ENCODE peak calls at places on chromosome 2, in ten cellular contexts. One of them, this sample, is unnamed.

GRCh38 chr2:30731706-30732105 is 75.5 kb downstream of the CAPN13 start:
- DNase-seq in progenitor cell of endocrine pancreas: no peak
- DNase-seq in uterus: no peak
- DNase-seq in fibroblast of lung: no peak
- DNase-seq in cardiac muscle cell: no peak
- DNase-seq in mucosa of descending colon: no peak
- DNase-seq in endothelial cell: no peak
- DNase-seq in astrocyte of the spinal cord: no peak
- DNase-seq in heart right ventricle: no peak
- DNase-seq in GM12864: no peak
- DNase-seq in this sample: no peak

GRCh38 chr2:227853765-227854271 is 17.6 kb upstream of the DAW1 start:
- DNase-seq in endothelial cell: no peak
- DNase-seq in astrocyte of the spinal cord: peak
- DNase-seq in GM12864: no peak
- DNase-seq in cardiac muscle cell: no peak
- DNase-seq in mucosa of descending colon: no peak
- DNase-seq in uterus: no peak
- DNase-seq in fibroblast of lung: no peak
- DNase-seq in heart right ventricle: no peak
- DNase-seq in progenitor cell of endocrine pancreas: no peak
- DNase-seq in this sample: no peak

GRCh38 chr2:165576409-165576808 is 106.9 kb downstream of the CSRNP3 start:
- DNase-seq in uterus: no peak
- DNase-seq in endothelial cell: no peak
- DNase-seq in astrocyte of the spinal cord: no peak
- DNase-seq in mucosa of descending colon: no peak
- DNase-seq in heart right ventricle: no peak
- DNase-seq in progenitor cell of endocrine pancreas: no peak
- DNase-seq in cardiac muscle cell: no peak
- DNase-seq in fibroblast of lung: no peak
- DNase-seq in GM12864: no peak
- DNase-seq in this sample: no peak

GRCh38 chr2:156065912-156066311 is 266.6 kb downstream of the NR4A2 start:
- DNase-seq in GM12864: no peak
- DNase-seq in astrocyte of the spinal cord: no peak
- DNase-seq in mucosa of descending colon: peak
- DNase-seq in progenitor cell of endocrine pancreas: no peak
- DNase-seq in heart right ventricle: no peak
- DNase-seq in uterus: no peak
- DNase-seq in fibroblast of lung: no peak
- DNase-seq in cardiac muscle cell: no peak
- DNase-seq in endothelial cell: no peak
- DNase-seq in this sample: no peak

GRCh38 chr2:161384864-161385263 is 31.2 kb upstream of the TBR1 start:
- DNase-seq in heart right ventricle: no peak
- DNase-seq in astrocyte of the spinal cord: no peak
- DNase-seq in fibroblast of lung: no peak
- DNase-seq in endothelial cell: no peak
- DNase-seq in progenitor cell of endocrine pancreas: no peak
- DNase-seq in uterus: no peak
- DNase-seq in GM12864: peak
- DNase-seq in mucosa of descending colon: no peak
- DNase-seq in cardiac muscle cell: no peak
- DNase-seq in this sample: no peak

GRCh38 chr2:142992843-142993242 is 115.4 kb downstream of the KYNU start:
- DNase-seq in GM12864: no peak
- DNase-seq in astrocyte of the spinal cord: no peak
- DNase-seq in uterus: no peak
- DNase-seq in progenitor cell of endocrine pancreas: no peak
- DNase-seq in heart right ventricle: no peak
- DNase-seq in fibroblast of lung: no peak
- DNase-seq in cardiac muscle cell: no peak
- DNase-seq in mucosa of descending colon: no peak
- DNase-seq in endothelial cell: no peak
- DNase-seq in this sample: no peak

GRCh38 chr2:210399440-210400041 is 77.0 kb downstream of the LANCL1 start:
- DNase-seq in endothelial cell: no peak
- DNase-seq in fibroblast of lung: peak
- DNase-seq in progenitor cell of endocrine pancreas: no peak
- DNase-seq in uterus: no peak
- DNase-seq in GM12864: no peak
- DNase-seq in cardiac muscle cell: peak
- DNase-seq in astrocyte of the spinal cord: peak
- DNase-seq in mucosa of descending colon: no peak
- DNase-seq in heart right ventricle: no peak
- DNase-seq in this sample: peak

GRCh38 chr2:140804682-140805235 is 1326.1 kb downstream of the LRP1B start:
- DNase-seq in progenitor cell of endocrine pancreas: no peak
- DNase-seq in mucosa of descending colon: no peak
- DNase-seq in GM12864: no peak
- DNase-seq in endothelial cell: no peak
- DNase-seq in astrocyte of the spinal cord: no peak
- DNase-seq in cardiac muscle cell: no peak
- DNase-seq in fibroblast of lung: no peak
- DNase-seq in heart right ventricle: no peak
- DNase-seq in uterus: no peak
- DNase-seq in this sample: no peak

GRCh38 chr2:2014251-2014761 is 270.0 kb upstream of the PXDN start:
- DNase-seq in heart right ventricle: peak
- DNase-seq in mucosa of descending colon: no peak
- DNase-seq in astrocyte of the spinal cord: peak
- DNase-seq in uterus: no peak
- DNase-seq in GM12864: no peak
- DNase-seq in fibroblast of lung: no peak
- DNase-seq in cardiac muscle cell: no peak
- DNase-seq in endothelial cell: no peak
- DNase-seq in progenitor cell of endocrine pancreas: no peak
- DNase-seq in this sample: no peak

GRCh38 chr2:49714433-49714832 is 560.1 kb upstream of the FSHR start:
- DNase-seq in progenitor cell of endocrine pancreas: no peak
- DNase-seq in astrocyte of the spinal cord: no peak
- DNase-seq in mucosa of descending colon: no peak
- DNase-seq in fibroblast of lung: no peak
- DNase-seq in heart right ventricle: no peak
- DNase-seq in endothelial cell: no peak
- DNase-seq in GM12864: no peak
- DNase-seq in cardiac muscle cell: no peak
- DNase-seq in uterus: no peak
- DNase-seq in this sample: no peak

GRCh38 chr2:225022188-225022587 is 20.1 kb downstream of the DOCK10 start:
- DNase-seq in heart right ventricle: no peak
- DNase-seq in endothelial cell: no peak
- DNase-seq in progenitor cell of endocrine pancreas: no peak
- DNase-seq in mucosa of descending colon: peak
- DNase-seq in cardiac muscle cell: no peak
- DNase-seq in astrocyte of the spinal cord: no peak
- DNase-seq in GM12864: no peak
- DNase-seq in fibroblast of lung: no peak
- DNase-seq in uterus: no peak
- DNase-seq in this sample: no peak

GRCh38 chr2:37201766-37202165 is 5.5 kb downstream of the CEBPZOS start:
- DNase-seq in progenitor cell of endocrine pancreas: no peak
- DNase-seq in fibroblast of lung: no peak
- DNase-seq in astrocyte of the spinal cord: peak
- DNase-seq in endothelial cell: no peak
- DNase-seq in mucosa of descending colon: no peak
- DNase-seq in cardiac muscle cell: no peak
- DNase-seq in uterus: no peak
- DNase-seq in GM12864: no peak
- DNase-seq in heart right ventricle: no peak
- DNase-seq in this sample: no peak

GRCh38 chr2:57080035-57080434 is 896.2 kb downstream of the CCDC85A start:
- DNase-seq in GM12864: no peak
- DNase-seq in uterus: no peak
- DNase-seq in heart right ventricle: no peak
- DNase-seq in progenitor cell of endocrine pancreas: no peak
- DNase-seq in fibroblast of lung: peak
- DNase-seq in mucosa of descending colon: no peak
- DNase-seq in cardiac muscle cell: no peak
- DNase-seq in endothelial cell: no peak
- DNase-seq in astrocyte of the spinal cord: no peak
- DNase-seq in this sample: no peak

GRCh38 chr2:136389809-136390208 is 271.9 kb upstream of the CXCR4 start:
- DNase-seq in mucosa of descending colon: no peak
- DNase-seq in uterus: no peak
- DNase-seq in GM12864: no peak
- DNase-seq in cardiac muscle cell: no peak
- DNase-seq in astrocyte of the spinal cord: no peak
- DNase-seq in heart right ventricle: no peak
- DNase-seq in endothelial cell: no peak
- DNase-seq in progenitor cell of endocrine pancreas: no peak
- DNase-seq in fibroblast of lung: no peak
- DNase-seq in this sample: peak

GRCh38 chr2:177245010-177245422 is 19.5 kb downstream of the NFE2L2 start:
- DNase-seq in astrocyte of the spinal cord: peak
- DNase-seq in fibroblast of lung: peak
- DNase-seq in progenitor cell of endocrine pancreas: no peak
- DNase-seq in uterus: no peak
- DNase-seq in GM12864: no peak
- DNase-seq in mucosa of descending colon: no peak
- DNase-seq in heart right ventricle: no peak
- DNase-seq in endothelial cell: no peak
- DNase-seq in cardiac muscle cell: no peak
- DNase-seq in this sample: no peak

GRCh38 chr2:12177052-12177994 is 430.9 kb downstream of the LPIN1 start:
- DNase-seq in cardiac muscle cell: no peak
- DNase-seq in GM12864: peak
- DNase-seq in fibroblast of lung: peak
- DNase-seq in uterus: peak
- DNase-seq in mucosa of descending colon: peak
- DNase-seq in endothelial cell: no peak
- DNase-seq in heart right ventricle: peak
- DNase-seq in astrocyte of the spinal cord: peak
- DNase-seq in progenitor cell of endocrine pancreas: no peak
- DNase-seq in this sample: peak

GRCh38 chr2:46435796-46436360 is 43.5 kb upstream of the TMEM247 start:
- DNase-seq in mucosa of descending colon: no peak
- DNase-seq in endothelial cell: no peak
- DNase-seq in uterus: no peak
- DNase-seq in fibroblast of lung: peak
- DNase-seq in astrocyte of the spinal cord: no peak
- DNase-seq in cardiac muscle cell: no peak
- DNase-seq in GM12864: no peak
- DNase-seq in progenitor cell of endocrine pancreas: no peak
- DNase-seq in heart right ventricle: no peak
- DNase-seq in this sample: no peak

GRCh38 chr2:238685713-238686112 is 162.2 kb upstream of the TWIST2 start:
- DNase-seq in mucosa of descending colon: no peak
- DNase-seq in fibroblast of lung: no peak
- DNase-seq in astrocyte of the spinal cord: no peak
- DNase-seq in cardiac muscle cell: no peak
- DNase-seq in endothelial cell: no peak
- DNase-seq in progenitor cell of endocrine pancreas: no peak
- DNase-seq in heart right ventricle: no peak
- DNase-seq in uterus: no peak
- DNase-seq in GM12864: no peak
- DNase-seq in this sample: no peak
- TF ChIP-seq CTCF in mucosa of descending colon: no peak
- TF ChIP-seq CTCF in fibroblast of lung: no peak
- TF ChIP-seq CTCF in astrocyte of the spinal cord: no peak
- TF ChIP-seq CTCF in cardiac muscle cell: no peak
- TF ChIP-seq CTCF in endothelial cell: no peak
- TF ChIP-seq CTCF in progenitor cell of endocrine pancreas: peak
- TF ChIP-seq CTCF in heart right ventricle: no peak
- TF ChIP-seq CTCF in uterus: no peak
- TF ChIP-seq CTCF in GM12864: no peak
- TF ChIP-seq CTCF in this sample: no peak

DNA sequence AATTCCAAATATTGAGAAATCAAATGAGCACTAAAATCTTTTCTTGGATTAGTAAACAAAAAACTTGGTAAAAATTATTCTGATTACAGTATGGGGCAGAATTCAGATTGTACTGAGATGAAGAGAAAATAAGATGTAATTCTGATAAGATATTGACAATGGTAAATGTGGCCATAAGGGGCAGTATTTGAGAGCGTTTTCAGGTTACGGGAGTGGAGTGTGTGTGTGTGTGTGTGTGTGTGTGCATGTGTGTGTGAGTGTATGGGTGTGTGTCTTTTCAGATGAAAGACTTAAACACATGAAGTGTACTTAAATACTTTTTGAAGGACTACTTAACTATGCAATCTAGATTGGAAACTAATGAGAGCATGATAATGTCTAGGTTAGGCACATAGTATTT is 217.8 kb upstream of the ITGA4 start:
- DNase-seq in fibroblast of lung: peak
- DNase-seq in heart right ventricle: no peak
- DNase-seq in cardiac muscle cell: no peak
- DNase-seq in endothelial cell: no peak
- DNase-seq in progenitor cell of endocrine pancreas: no peak
- DNase-seq in uterus: no peak
- DNase-seq in astrocyte of the spinal cord: no peak
- DNase-seq in mucosa of descending colon: peak
- DNase-seq in GM12864: no peak
- DNase-seq in this sample: no peak
- TF ChIP-seq CTCF in fibroblast of lung: peak
- TF ChIP-seq CTCF in heart right ventricle: no peak
- TF ChIP-seq CTCF in cardiac muscle cell: no peak
- TF ChIP-seq CTCF in endothelial cell: peak
- TF ChIP-seq CTCF in progenitor cell of endocrine pancreas: no peak
- TF ChIP-seq CTCF in uterus: no peak
- TF ChIP-seq CTCF in astrocyte of the spinal cord: no peak
- TF ChIP-seq CTCF in mucosa of descending colon: no peak
- TF ChIP-seq CTCF in GM12864: peak
- TF ChIP-seq CTCF in this sample: no peak

DNA sequence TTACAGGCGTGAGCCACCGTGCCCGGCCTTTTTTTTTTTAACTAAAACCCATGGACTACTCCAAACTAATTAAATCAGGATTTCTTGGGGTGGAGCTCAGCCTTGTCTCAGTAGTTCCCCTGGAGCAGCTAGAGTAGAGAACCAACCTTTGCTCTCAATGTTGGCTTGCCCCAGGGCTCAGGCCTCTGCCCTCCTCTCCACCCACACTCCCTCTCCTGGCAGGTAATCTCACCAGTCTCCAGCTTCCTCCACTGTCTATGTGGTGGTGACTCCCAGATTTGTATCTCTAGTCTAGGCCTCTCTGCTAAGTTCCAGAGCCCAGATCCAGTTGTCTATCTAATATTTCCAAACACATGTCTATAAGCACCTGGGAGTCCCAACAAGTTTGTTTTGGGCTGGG is 9.6 kb upstream of the MTA3 start:
- DNase-seq in mucosa of descending colon: peak
- DNase-seq in uterus: no peak
- DNase-seq in progenitor cell of endocrine pancreas: no peak
- DNase-seq in heart right ventricle: no peak
- DNase-seq in GM12864: no peak
- DNase-seq in astrocyte of the spinal cord: no peak
- DNase-seq in cardiac muscle cell: no peak
- DNase-seq in fibroblast of lung: no peak
- DNase-seq in endothelial cell: no peak
- DNase-seq in this sample: no peak
- TF ChIP-seq CTCF in mucosa of descending colon: no peak
- TF ChIP-seq CTCF in uterus: no peak
- TF ChIP-seq CTCF in progenitor cell of endocrine pancreas: no peak
- TF ChIP-seq CTCF in heart right ventricle: no peak
- TF ChIP-seq CTCF in GM12864: no peak
- TF ChIP-seq CTCF in astrocyte of the spinal cord: no peak
- TF ChIP-seq CTCF in cardiac muscle cell: no peak
- TF ChIP-seq CTCF in fibroblast of lung: no peak
- TF ChIP-seq CTCF in endothelial cell: no peak
- TF ChIP-seq CTCF in this sample: no peak

DNA sequence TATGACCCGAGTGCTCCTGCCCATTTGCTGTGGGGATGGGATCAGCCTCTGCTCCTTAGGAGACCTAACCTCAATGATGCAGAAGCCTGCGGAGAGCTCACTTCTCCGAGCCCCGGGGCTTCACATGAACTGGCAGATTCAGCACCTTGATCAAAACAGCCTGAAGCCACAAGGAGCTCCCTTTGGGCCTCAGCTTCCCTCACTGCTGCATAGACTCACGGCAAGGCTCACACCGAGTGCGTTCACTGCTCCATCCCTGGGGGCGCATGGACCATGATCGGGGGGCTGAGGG is 33.0 kb downstream of the CRACDL start:
- DNase-seq in progenitor cell of endocrine pancreas: no peak
- DNase-seq in cardiac muscle cell: no peak
- DNase-seq in endothelial cell: no peak
- DNase-seq in astrocyte of the spinal cord: no peak
- DNase-seq in uterus: no peak
- DNase-seq in mucosa of descending colon: no peak
- DNase-seq in GM12864: no peak
- DNase-seq in heart right ventricle: no peak
- DNase-seq in fibroblast of lung: no peak
- DNase-seq in this sample: no peak
- TF ChIP-seq CTCF in progenitor cell of endocrine pancreas: no peak
- TF ChIP-seq CTCF in cardiac muscle cell: no peak
- TF ChIP-seq CTCF in endothelial cell: no peak
- TF ChIP-seq CTCF in astrocyte of the spinal cord: no peak
- TF ChIP-seq CTCF in uterus: no peak
- TF ChIP-seq CTCF in mucosa of descending colon: no peak
- TF ChIP-seq CTCF in GM12864: no peak
- TF ChIP-seq CTCF in heart right ventricle: no peak
- TF ChIP-seq CTCF in fibroblast of lung: no peak
- TF ChIP-seq CTCF in this sample: no peak